ENCODE peak calls at places on chromosomes 11 and 22, in seven cellular contexts. T, Q, V, C, D, F and M are unnamed samples.

GRCh38 chr22:44458044-44459020 is 39.7 kb downstream of the RTL6 start:
- DNase-seq in V (no peak), T (no peak), D (peak; percentile 44), C (no peak), F (no peak), Q (peak; percentile 70), M (no peak)

GRCh38 chr11:44955019-44955738 is 4.5 kb upstream of the TP53I11 start:
- DNase-seq in Q (no peak), V (peak; percentile 57), C (peak; percentile 67), D (peak; percentile 81), T (no peak), F (no peak), M (no peak)

GRCh38 chr22:32562916-32563315 is 88.3 kb downstream of the FBXO7 start:
- DNase-seq in C (no peak), D (no peak), V (no peak), T (no peak), F (no peak), Q (no peak), M (no peak)

GRCh38 chr11:116909245-116909644 is 71.8 kb upstream of the APOA1 start:
- DNase-seq in Q (no peak), D (no peak), F (no peak), C (no peak), V (no peak), T (no peak), M (no peak)

GRCh38 chr11:68256331-68256741 is 15.4 kb downstream of the C11orf24 start:
- DNase-seq in T (no peak), F (no peak), D (no peak), V (no peak), Q (no peak), C (no peak), M (no peak)

GRCh38 chr22:26553056-26553752 is 36.7 kb downstream of the TPST2 start:
- DNase-seq in T (no peak), C (no peak), V (peak; percentile 84), D (no peak), F (no peak), Q (no peak), M (no peak)

GRCh38 chr11:102389253-102389652 is 42.2 kb downstream of the BIRC2 start:
- DNase-seq in F (no peak), T (no peak), D (no peak), C (no peak), V (no peak), Q (no peak), M (no peak)

GRCh38 chr11:3735827-3736226 is 61.5 kb downstream of the NUP98 start:
- DNase-seq in Q (no peak), F (no peak), D (no peak), C (no peak), T (no peak), V (no peak), M (no peak)

GRCh38 chr11:128261011-128261421 is 326.3 kb downstream of the ETS1 start:
- DNase-seq in T (no peak), V (no peak), F (no peak), C (no peak), D (no peak), Q (no peak), M (no peak)

GRCh38 chr11:47225552-47226137 is 10.9 kb downstream of the DDB2 start:
- DNase-seq in V (no peak), T (no peak), D (no peak), F (no peak), Q (no peak), C (no peak), M (no peak)

GRCh38 chr22:29799217-29799680 is 32.1 kb downstream of the UQCR10 start:
- DNase-seq in V (peak; percentile 92), T (no peak), D (peak; percentile 96), Q (peak; percentile 90), F (no peak), C (peak; percentile 93), M (no peak)

GRCh38 chr22:45441158-45441557 is 27.7 kb downstream of the RIBC2 start:
- DNase-seq in V (peak; percentile 55), F (no peak), Q (no peak), C (peak; percentile 70), D (peak; percentile 77), T (no peak), M (no peak)

GRCh38 chr22:17920145-17920605 is 104.2 kb downstream of the MICAL3 start:
- DNase-seq in T (no peak), C (no peak), Q (peak; percentile 81), D (peak; percentile 81), F (no peak), V (peak; percentile 48), M (no peak)

GRCh38 chr11:79942071-79942470 is 501.2 kb upstream of the TENM4 start:
- DNase-seq in D (no peak), F (no peak), C (no peak), T (no peak), V (no peak), Q (no peak), M (no peak)

GRCh38 chr22:37007666-37008065 is 11.6 kb downstream of the TST start:
- DNase-seq in C (no peak), Q (no peak), F (no peak), D (no peak), V (no peak), T (no peak), M (no peak)

GRCh38 chr11:9315078-9315688 is 790 bp upstream of the TMEM41B start:
- DNase-seq in D (no peak), V (peak; percentile 15), C (no peak), T (no peak), F (no peak), Q (peak; percentile 79), M (no peak)

DNA sequence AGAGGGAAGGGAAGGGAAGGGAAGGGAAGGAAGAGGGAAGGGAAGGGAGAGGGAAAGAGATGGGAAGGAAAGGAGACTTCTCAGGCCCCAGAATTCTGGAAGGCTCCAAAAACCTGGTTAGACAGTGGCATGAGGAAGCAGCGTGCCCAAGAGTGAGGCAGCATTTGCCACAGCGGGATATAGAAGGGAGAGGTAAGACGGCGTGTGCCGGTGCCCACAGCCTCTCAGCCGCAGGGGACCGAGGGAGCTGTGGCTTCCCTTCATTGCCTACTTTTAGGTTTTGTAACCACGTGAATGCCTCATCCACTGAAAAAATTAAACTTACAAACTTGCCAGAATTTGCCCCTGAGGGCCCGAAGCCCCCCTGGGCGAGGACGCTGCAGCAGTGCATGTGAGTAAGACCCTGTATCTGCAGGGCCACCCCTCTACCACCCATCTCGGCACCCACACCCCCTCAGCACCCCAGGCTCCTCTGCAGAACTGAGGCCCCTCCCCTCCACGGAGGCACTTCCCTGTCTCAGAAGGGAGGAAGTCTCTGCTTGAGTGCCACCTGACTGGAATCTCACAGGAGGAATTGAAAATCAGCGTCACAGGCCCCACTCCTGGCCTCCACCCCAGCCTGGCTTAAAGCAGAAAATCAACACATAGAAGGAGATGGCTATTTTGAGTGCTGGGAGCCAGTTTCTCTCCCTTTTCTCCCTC is 58.1 kb downstream of the LINC01488 start:
- DNase-seq in T (no peak), F (no peak), V (no peak), Q (peak; percentile 76), D (no peak), C (peak; percentile 60), M (no peak)
- H3K27ac ChIP-seq in T (no peak overlapping the region), F (no peak overlapping the region), V (no peak overlapping the region), Q (peak overlapping the region; percentile 70), D (peak overlapping the region; percentile 57), C (peak overlapping the region; percentile 81), M (no peak overlapping the region)

GRCh38 chr11:5384335-5384734 is 723 bp downstream of the OR51M1 start:
- DNase-seq in T (no peak), Q (no peak), V (no peak), D (no peak), C (no peak), F (no peak), M (no peak)

GRCh38 chr11:5380740-5381342 is 2.8 kb upstream of the OR51M1 start:
- DNase-seq in D (no peak), T (no peak), F (peak; percentile 31), V (peak; percentile 31), Q (no peak), C (peak; percentile 31), M (peak; percentile 50)

DNA sequence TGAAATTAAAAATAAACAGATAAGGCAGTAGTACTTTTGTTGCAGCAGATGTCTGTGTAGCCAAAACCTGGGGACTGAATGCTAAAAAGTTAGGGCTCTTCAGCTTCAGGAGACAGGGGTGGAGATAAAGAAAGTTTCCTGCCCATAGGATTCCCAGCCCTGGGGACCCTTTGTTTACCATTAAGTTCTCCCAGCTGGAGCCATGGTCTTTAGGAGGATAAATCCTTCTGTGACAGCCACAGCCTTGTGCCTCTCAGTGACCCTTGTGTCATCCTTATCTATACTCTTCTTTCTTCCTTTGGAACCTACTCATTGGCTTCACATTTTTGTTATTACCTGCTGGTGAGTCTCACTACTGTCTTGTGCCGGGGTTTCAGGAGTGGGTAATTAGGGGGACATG is at the start of gene OR51M1:
- DNase-seq in C (no peak), D (no peak), T (no peak), Q (no peak), F (no peak), V (no peak), M (no peak)
- H3K4me3 ChIP-seq in C (no peak within 1 kb of the TSS), D (no peak within 1 kb of the TSS), T (no peak within 1 kb of the TSS), Q (no peak within 1 kb of the TSS), F (no peak within 1 kb of the TSS), V (no peak within 1 kb of the TSS), M (no peak within 1 kb of the TSS)

GRCh38 chr22:40759294-40759840 is 59.8 kb downstream of the SLC25A17 start:
- DNase-seq in C (no peak), V (no peak), F (no peak), Q (no peak), D (no peak), T (no peak), M (no peak)
- H3K27ac ChIP-seq in C (no peak overlapping the region), V (no peak overlapping the region), F (no peak overlapping the region), Q (no peak overlapping the region), D (no peak overlapping the region), T (no peak overlapping the region), M (no peak overlapping the region)

GRCh38 chr22:42648017-42648367 is 1.2 kb downstream of the CYB5R3 start:
- DNase-seq in D (no peak), F (no peak), Q (no peak), T (no peak), V (no peak), C (no peak), M (no peak)

GRCh38 chr22:42645341-42645937 is 3.8 kb downstream of the CYB5R3 start:
- DNase-seq in F (no peak), C (no peak), V (no peak), T (no peak), Q (no peak), D (peak; percentile 65), M (no peak)

GRCh38 chr22:42644422-42645340 is 4.3 kb upstream of the ATP5MGL start:
- DNase-seq in T (no peak), C (peak; percentile 70), Q (no peak), F (no peak), V (peak; percentile 41), D (peak; percentile 75), M (no peak)

GRCh38 chr22:42646569-42647525 is 2.3 kb downstream of the CYB5R3 start:
- DNase-seq in T (no peak), V (peak; percentile 85), C (no peak), D (peak; percentile 65), F (no peak), Q (no peak), M (no peak)

DNA sequence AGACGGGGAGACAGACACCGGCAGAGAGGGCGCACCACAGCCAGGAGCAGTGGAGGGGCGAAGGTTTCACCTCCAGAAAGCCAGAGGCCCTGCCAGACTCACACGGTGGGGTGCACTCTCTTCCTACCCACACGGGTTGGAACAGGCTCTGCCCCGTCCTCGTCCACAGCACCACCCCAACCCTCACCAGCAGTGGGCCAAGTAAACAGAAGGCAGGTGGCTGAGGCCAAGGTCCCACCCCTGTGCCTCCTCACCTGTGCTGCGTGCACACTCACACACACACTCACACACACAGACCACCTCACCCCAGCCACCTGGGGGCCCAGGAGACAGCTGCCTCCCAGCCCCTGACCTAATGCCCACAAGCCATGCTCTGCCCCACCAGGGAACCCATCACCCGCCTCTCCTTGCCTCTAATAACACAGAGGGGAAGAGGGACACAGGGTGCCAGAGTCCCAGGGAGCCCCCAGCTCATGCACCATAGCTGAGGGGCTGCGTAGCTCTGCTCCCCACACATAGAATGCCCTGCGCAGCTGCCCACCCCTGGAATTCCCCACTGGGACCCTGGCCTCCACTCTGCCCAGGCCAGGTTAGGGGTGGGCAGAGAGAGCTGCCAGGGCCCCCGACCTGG is 3.1 kb downstream of the CYB5R3 start:
- DNase-seq in D (no peak), F (no peak), T (no peak), C (no peak), V (peak; percentile 54), Q (no peak), M (no peak)
- H3K4me3 ChIP-seq in D (peak overlapping the region; percentile 38), F (no peak overlapping the region), T (no peak overlapping the region), C (peak overlapping the region; percentile 99), V (no peak overlapping the region), Q (no peak overlapping the region), M (no peak overlapping the region)